ENCODE peak calls at places on chromosomes 4 and X, in nine cellular contexts. L, V, U, A, I, X, N, K and H are unnamed samples.

GRCh38 chrX:133250184-133251080 is 32.3 kb upstream of the TFDP3 start:
- DNase-seq in N (no peak), K (no peak), X (no peak), V (no peak), A (no peak), L (no peak), I (no peak), U (no peak), H (no peak)

GRCh38 chrX:112078606-112079005 is 4.0 kb downstream of the TRPC5 start:
- DNase-seq in L (no peak), V (no peak), K (no peak), N (no peak), U (no peak), I (no peak), X (no peak), A (no peak), H (peak; percentile 53)

GRCh38 chr4:32129967-32130366 is 1409.8 kb downstream of the PCDH7 start:
- DNase-seq in X (no peak), L (no peak), V (no peak), I (no peak), K (no peak), A (no peak), N (no peak), U (no peak), H (no peak)

GRCh38 chr4:153792007-153792892 is 3.4 kb upstream of the SFRP2 start:
- DNase-seq in K (peak; percentile 67), N (peak; percentile 64), A (no peak), X (no peak), L (peak; percentile 78), U (peak; percentile 49), I (peak; percentile 34), V (no peak), H (no peak)

GRCh38 chrX:54045563-54046228 is 1.4 kb upstream of the PHF8 start:
- DNase-seq in A (no peak), K (no peak), V (peak; percentile 38), N (no peak), L (no peak), X (no peak), U (no peak), I (no peak), H (no peak)

GRCh38 chr4:177033130-177033529 is 240.4 kb upstream of the VEGFC start:
- DNase-seq in L (no peak), I (no peak), U (no peak), A (no peak), V (no peak), X (no peak), N (no peak), K (no peak), H (no peak)

GRCh38 chrX:153662266-153662665 is 11.3 kb downstream of the PNCK start:
- DNase-seq in A (no peak), X (no peak), K (no peak), V (no peak), I (no peak), L (peak; percentile 68), N (no peak), U (peak; percentile 45), H (peak; percentile 15)

GRCh38 chr4:164847016-164847415 is 30.0 kb upstream of the APELA start:
- DNase-seq in L (no peak), I (no peak), V (no peak), X (no peak), K (no peak), A (no peak), N (no peak), U (no peak), H (no peak)